ENCODE peak calls at places on chromosome 19, in six cellular contexts. One of them, this sample, is unnamed.

GRCh38 chr19:35154535-35155406 is at the start of gene FXYD5:
- DNase-seq in astrocyte of the spinal cord: peak
- DNase-seq in SJSA1: peak
- DNase-seq in aorta: peak
- DNase-seq in cardiac fibroblast: peak
- DNase-seq in CD8-positive, alpha-beta memory T cell: peak
- DNase-seq in this sample: peak

GRCh38 chr19:52140077-52140710 is 456 bp upstream of the ZNF616 start:
- DNase-seq in cardiac fibroblast: peak
- DNase-seq in astrocyte of the spinal cord: no peak
- DNase-seq in aorta: no peak
- DNase-seq in CD8-positive, alpha-beta memory T cell: no peak
- DNase-seq in SJSA1: no peak
- DNase-seq in this sample: no peak

GRCh38 chr19:53870485-53870844 is 2.8 kb downstream of the MYADM start:
- DNase-seq in aorta: peak
- DNase-seq in astrocyte of the spinal cord: no peak
- DNase-seq in CD8-positive, alpha-beta memory T cell: no peak
- DNase-seq in cardiac fibroblast: no peak
- DNase-seq in SJSA1: no peak
- DNase-seq in this sample: no peak

GRCh38 chr19:36121486-36122124 is 6.3 kb downstream of the TBCB start:
- DNase-seq in CD8-positive, alpha-beta memory T cell: no peak
- DNase-seq in cardiac fibroblast: no peak
- DNase-seq in aorta: no peak
- DNase-seq in astrocyte of the spinal cord: no peak
- DNase-seq in SJSA1: no peak
- DNase-seq in this sample: no peak

GRCh38 chr19:5900976-5901375 is 2.6 kb downstream of the NDUFA11 start:
- DNase-seq in SJSA1: no peak
- DNase-seq in cardiac fibroblast: no peak
- DNase-seq in CD8-positive, alpha-beta memory T cell: no peak
- DNase-seq in astrocyte of the spinal cord: no peak
- DNase-seq in aorta: no peak
- DNase-seq in this sample: no peak

GRCh38 chr19:48867922-48868195 is 558 bp downstream of the PLEKHA4 start:
- DNase-seq in SJSA1: no peak
- DNase-seq in astrocyte of the spinal cord: no peak
- DNase-seq in aorta: no peak
- DNase-seq in cardiac fibroblast: no peak
- DNase-seq in CD8-positive, alpha-beta memory T cell: no peak
- DNase-seq in this sample: no peak

GRCh38 chr19:15194938-15195337 is 5.9 kb downstream of the NOTCH3 start:
- DNase-seq in astrocyte of the spinal cord: peak
- DNase-seq in cardiac fibroblast: peak
- DNase-seq in CD8-positive, alpha-beta memory T cell: no peak
- DNase-seq in aorta: peak
- DNase-seq in SJSA1: no peak
- DNase-seq in this sample: no peak

GRCh38 chr19:19501798-19502197 is 13.6 kb downstream of the TSSK6 start:
- DNase-seq in astrocyte of the spinal cord: no peak
- DNase-seq in CD8-positive, alpha-beta memory T cell: no peak
- DNase-seq in cardiac fibroblast: no peak
- DNase-seq in aorta: no peak
- DNase-seq in SJSA1: no peak
- DNase-seq in this sample: no peak

GRCh38 chr19:8302357-8302691 is 5.8 kb downstream of the CD320 start:
- DNase-seq in CD8-positive, alpha-beta memory T cell: peak
- DNase-seq in cardiac fibroblast: peak
- DNase-seq in astrocyte of the spinal cord: no peak
- DNase-seq in SJSA1: no peak
- DNase-seq in aorta: peak
- DNase-seq in this sample: no peak

GRCh38 chr19:50002386-50002960 is 22.7 kb downstream of the VRK3 start:
- DNase-seq in astrocyte of the spinal cord: no peak
- DNase-seq in aorta: no peak
- DNase-seq in cardiac fibroblast: no peak
- DNase-seq in CD8-positive, alpha-beta memory T cell: no peak
- DNase-seq in SJSA1: no peak
- DNase-seq in this sample: no peak

GRCh38 chr19:50459067-50459456 is 17.2 kb upstream of the EMC10 start:
- DNase-seq in astrocyte of the spinal cord: no peak
- DNase-seq in CD8-positive, alpha-beta memory T cell: no peak
- DNase-seq in aorta: no peak
- DNase-seq in cardiac fibroblast: no peak
- DNase-seq in SJSA1: no peak
- DNase-seq in this sample: no peak

GRCh38 chr19:16886305-16886880 is 2.4 kb upstream of the F2RL3 start:
- DNase-seq in cardiac fibroblast: peak
- DNase-seq in aorta: no peak
- DNase-seq in astrocyte of the spinal cord: no peak
- DNase-seq in CD8-positive, alpha-beta memory T cell: no peak
- DNase-seq in SJSA1: peak
- DNase-seq in this sample: peak

GRCh38 chr19:7701049-7701653 is 780 bp downstream of the FCER2 start:
- DNase-seq in aorta: no peak
- DNase-seq in CD8-positive, alpha-beta memory T cell: no peak
- DNase-seq in SJSA1: no peak
- DNase-seq in astrocyte of the spinal cord: no peak
- DNase-seq in cardiac fibroblast: no peak
- DNase-seq in this sample: no peak

GRCh38 chr19:45632468-45633196 is 6.6 kb downstream of the EML2 start:
- DNase-seq in CD8-positive, alpha-beta memory T cell: peak
- DNase-seq in SJSA1: peak
- DNase-seq in cardiac fibroblast: peak
- DNase-seq in astrocyte of the spinal cord: peak
- DNase-seq in aorta: peak
- DNase-seq in this sample: peak

DNA sequence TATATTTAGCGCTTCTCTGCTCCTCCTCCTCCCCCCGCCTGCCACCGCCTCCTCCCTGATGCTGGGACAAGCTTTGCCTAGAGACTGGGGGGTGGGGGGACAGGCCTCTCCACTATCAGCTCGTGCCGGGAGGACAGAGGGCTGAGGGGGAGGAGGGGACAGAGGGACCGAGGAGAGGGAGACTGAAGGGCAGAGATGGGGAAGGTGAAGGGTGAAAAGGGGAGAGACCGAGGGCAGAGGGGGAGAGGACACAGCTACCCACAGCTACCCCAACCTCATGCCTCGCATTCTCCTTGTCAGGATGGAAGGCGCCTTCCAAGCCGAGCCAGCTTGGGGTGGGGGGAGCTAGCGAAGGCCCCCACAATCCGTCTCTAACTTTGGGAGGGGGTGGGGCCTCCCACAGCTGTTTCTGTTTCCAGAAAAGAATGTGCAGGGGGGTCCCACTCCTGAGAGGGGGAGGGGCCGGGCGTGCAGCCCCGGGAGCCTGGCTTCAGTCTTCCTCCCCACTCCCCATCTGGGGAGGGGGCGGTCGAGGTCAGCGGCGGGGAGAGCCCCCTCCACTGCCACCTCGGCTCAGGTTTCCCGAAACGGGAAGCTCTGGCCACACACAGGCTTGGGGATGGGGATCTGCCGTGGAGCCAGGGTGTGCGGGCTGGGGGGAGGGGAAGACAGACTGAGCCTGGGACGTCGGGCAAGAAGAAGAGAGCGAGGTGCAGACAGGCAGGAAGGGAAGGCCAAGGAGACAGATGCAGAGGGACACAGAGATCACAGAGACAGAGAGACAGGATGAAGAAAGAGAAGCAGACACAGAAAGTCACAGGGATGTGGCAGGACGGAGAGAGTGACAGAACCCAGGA is 1.6 kb downstream of the DACT3 start:
- DNase-seq in cardiac fibroblast: no peak
- DNase-seq in aorta: peak
- DNase-seq in SJSA1: no peak
- DNase-seq in CD8-positive, alpha-beta memory T cell: no peak
- DNase-seq in astrocyte of the spinal cord: no peak
- DNase-seq in this sample: no peak
- H3K4me3 ChIP-seq in cardiac fibroblast: peak
- H3K4me3 ChIP-seq in aorta: peak
- H3K4me3 ChIP-seq in SJSA1: no peak
- H3K4me3 ChIP-seq in CD8-positive, alpha-beta memory T cell: peak
- H3K4me3 ChIP-seq in astrocyte of the spinal cord: peak
- H3K4me3 ChIP-seq in this sample: peak

GRCh38 chr19:1240925-1241324 is 626 bp upstream of the ATP5F1D start:
- DNase-seq in astrocyte of the spinal cord: no peak
- DNase-seq in SJSA1: no peak
- DNase-seq in CD8-positive, alpha-beta memory T cell: no peak
- DNase-seq in cardiac fibroblast: no peak
- DNase-seq in aorta: no peak
- DNase-seq in this sample: no peak
- H3K4me3 ChIP-seq in astrocyte of the spinal cord: no peak
- H3K4me3 ChIP-seq in SJSA1: peak
- H3K4me3 ChIP-seq in CD8-positive, alpha-beta memory T cell: peak
- H3K4me3 ChIP-seq in cardiac fibroblast: no peak
- H3K4me3 ChIP-seq in aorta: no peak
- H3K4me3 ChIP-seq in this sample: peak

GRCh38 chr19:18293642-18294466 is 12.4 kb upstream of the JUND start:
- DNase-seq in cardiac fibroblast: no peak
- DNase-seq in SJSA1: no peak
- DNase-seq in aorta: no peak
- DNase-seq in CD8-positive, alpha-beta memory T cell: peak
- DNase-seq in astrocyte of the spinal cord: no peak
- DNase-seq in this sample: no peak
- H3K4me3 ChIP-seq in cardiac fibroblast: no peak
- H3K4me3 ChIP-seq in SJSA1: no peak
- H3K4me3 ChIP-seq in aorta: no peak
- H3K4me3 ChIP-seq in CD8-positive, alpha-beta memory T cell: peak
- H3K4me3 ChIP-seq in astrocyte of the spinal cord: no peak
- H3K4me3 ChIP-seq in this sample: no peak

GRCh38 chr19:47456721-47457478 is 14.8 kb downstream of the SLC8A2 start:
- DNase-seq in CD8-positive, alpha-beta memory T cell: no peak
- DNase-seq in aorta: no peak
- DNase-seq in SJSA1: no peak
- DNase-seq in cardiac fibroblast: no peak
- DNase-seq in astrocyte of the spinal cord: no peak
- DNase-seq in this sample: no peak
- H3K4me3 ChIP-seq in CD8-positive, alpha-beta memory T cell: no peak
- H3K4me3 ChIP-seq in aorta: no peak
- H3K4me3 ChIP-seq in SJSA1: no peak
- H3K4me3 ChIP-seq in cardiac fibroblast: no peak
- H3K4me3 ChIP-seq in astrocyte of the spinal cord: no peak
- H3K4me3 ChIP-seq in this sample: no peak